ENCODE peak calls at places on chromosomes 7 and 10, in five cellular contexts. O is T-helper 2 cell, Z is Right ventricle myocardium inferior, J is skeletal muscle cell, F is Ammon's horn. Q is an unnamed sample.

GRCh38 chr7:155338632-155339320 is 41.1 kb downstream of the INSIG1 start:
- DNase-seq in O (peak; percentile 55), Z (no peak), J (no peak), F (no peak), Q (no peak)

GRCh38 chr10:102434251-102434913 is 2.0 kb upstream of the CUEDC2 start:
- DNase-seq in O (no peak), Z (no peak), J (no peak), F (no peak), Q (no peak)

GRCh38 chr10:131354380-131354779 is 42.9 kb upstream of the TCERG1L start:
- DNase-seq in O (no peak), Z (no peak), J (no peak), F (no peak), Q (no peak)

GRCh38 chr7:92412745-92413144 is 34.5 kb upstream of the GATAD1 start:
- DNase-seq in O (no peak), Z (no peak), J (no peak), F (no peak), Q (no peak)

GRCh38 chr7:41222704-41223103 is 480.2 kb downstream of the INHBA start:
- DNase-seq in O (no peak), Z (no peak), J (no peak), F (no peak), Q (no peak)

GRCh38 chr7:43727494-43727893 is 1.8 kb downstream of the COA1 start:
- DNase-seq in O (no peak), Z (no peak), J (no peak), F (no peak), Q (no peak)

GRCh38 chr10:21014141-21014540 is 117.0 kb upstream of the NEBL start:
- DNase-seq in O (no peak), Z (no peak), J (no peak), F (no peak), Q (no peak)

GRCh38 chr7:99833289-99833877 is 5.6 kb downstream of the CYP3A43 start:
- DNase-seq in O (no peak), Z (no peak), J (no peak), F (no peak), Q (no peak)

GRCh38 chr7:367351-367841 is 77.4 kb downstream of the FOXL3 start:
- DNase-seq in O (no peak), Z (peak; percentile 58), J (no peak), F (no peak), Q (no peak)

GRCh38 chr10:13657184-13657680 is 70.5 kb downstream of the PRPF18 start:
- DNase-seq in O (no peak), Z (peak; percentile 70), J (no peak), F (no peak), Q (no peak)

GRCh38 chr10:70186571-70186970 is 16.3 kb upstream of the SAR1A start:
- DNase-seq in O (no peak), Z (no peak), J (no peak), F (no peak), Q (no peak)

GRCh38 chr10:35993816-35994515 is 351.9 kb upstream of the FZD8 start:
- DNase-seq in O (no peak), Z (no peak), J (no peak), F (no peak), Q (no peak)

GRCh38 chr7:1864126-1864940 is 194.3 kb downstream of the ELFN1 start:
- DNase-seq in O (no peak), Z (no peak), J (no peak), F (peak; percentile 57), Q (peak; percentile 17)

GRCh38 chr10:3850999-3851937 is 66.3 kb upstream of the KLF6 start:
- DNase-seq in O (no peak), Z (no peak), J (peak; percentile 78), F (peak; percentile 47), Q (no peak)

GRCh38 chr10:46299531-46300366 is 13.0 kb downstream of the ANTXRL start:
- DNase-seq in O (no peak), Z (no peak), J (no peak), F (no peak), Q (no peak)

GRCh38 chr7:140084972-140085371 is 22.2 kb upstream of the PARP12 start:
- DNase-seq in O (peak; percentile 84), Z (no peak), J (no peak), F (no peak), Q (no peak)

GRCh38 chr7:32221056-32221455 is 150.8 kb upstream of the PDE1C start:
- DNase-seq in O (no peak), Z (no peak), J (no peak), F (no peak), Q (no peak)

GRCh38 chr7:1811850-1812692 is 142.0 kb downstream of the ELFN1 start:
- DNase-seq in O (peak; percentile 30), Z (no peak), J (no peak), F (no peak), Q (peak; percentile 71)

GRCh38 chr10:110957603-110958002 is 38.2 kb downstream of the SHOC2 start:
- DNase-seq in O (no peak), Z (no peak), J (no peak), F (no peak), Q (no peak)

GRCh38 chr10:23081156-23081833 is 14.1 kb upstream of the MSRB2 start:
- DNase-seq in O (no peak), Z (no peak), J (no peak), F (no peak), Q (peak; percentile 88)

GRCh38 chr7:39238209-39238869 is 260.6 kb downstream of the POU6F2 start:
- DNase-seq in O (no peak), Z (no peak), J (no peak), F (no peak), Q (no peak)

GRCh38 chr7:3234851-3235250 is 66.2 kb upstream of the SDK1 start:
- DNase-seq in O (no peak), Z (no peak), J (no peak), F (no peak), Q (no peak)

GRCh38 chr7:20241491-20242261 is 24.5 kb upstream of the MACC1 start:
- DNase-seq in O (no peak), Z (no peak), J (peak; percentile 31), F (no peak), Q (no peak)

GRCh38 chr7:2821842-2822507 is 22.1 kb downstream of the GNA12 start:
- DNase-seq in O (no peak), Z (no peak), J (peak; percentile 52), F (no peak), Q (no peak)